ENCODE peak calls at places on chromosome 3, in ten cellular contexts. One of them, this sample, is unnamed. For H3K36me3, the result is how much of the 10 kb centered on the place peaks cover.

GRCh38 chr3:106261915-106262683 is 393.3 kb upstream of the CBLB start:
- DNase-seq in lung: no peak
- DNase-seq in spleen: no peak
- DNase-seq in BJ: peak
- DNase-seq in Panc1: no peak
- DNase-seq in hepatocyte: no peak
- DNase-seq in sigmoid colon: no peak
- DNase-seq in breast epithelium: no peak
- DNase-seq in PC-3: no peak
- DNase-seq in bronchial epithelial cell: no peak
- DNase-seq in this sample: peak

GRCh38 chr3:142274908-142275307 is 49.5 kb upstream of the GK5 start:
- DNase-seq in BJ: no peak
- DNase-seq in hepatocyte: no peak
- DNase-seq in Panc1: no peak
- DNase-seq in lung: no peak
- DNase-seq in bronchial epithelial cell: no peak
- DNase-seq in PC-3: no peak
- DNase-seq in spleen: no peak
- DNase-seq in breast epithelium: no peak
- DNase-seq in sigmoid colon: no peak
- DNase-seq in this sample: no peak

GRCh38 chr3:75768303-75769017 is 16.9 kb downstream of the ZNF717 start:
- DNase-seq in lung: no peak
- DNase-seq in PC-3: no peak
- DNase-seq in breast epithelium: no peak
- DNase-seq in Panc1: no peak
- DNase-seq in BJ: no peak
- DNase-seq in spleen: no peak
- DNase-seq in sigmoid colon: no peak
- DNase-seq in hepatocyte: no peak
- DNase-seq in bronchial epithelial cell: no peak
- DNase-seq in this sample: no peak

GRCh38 chr3:57557088-57557537 is 1.0 kb downstream of the PDE12 start:
- DNase-seq in spleen: no peak
- DNase-seq in bronchial epithelial cell: peak
- DNase-seq in PC-3: peak
- DNase-seq in BJ: no peak
- DNase-seq in hepatocyte: peak
- DNase-seq in lung: peak
- DNase-seq in Panc1: no peak
- DNase-seq in sigmoid colon: no peak
- DNase-seq in breast epithelium: no peak
- DNase-seq in this sample: peak

GRCh38 chr3:89948008-89948407 is 840.6 kb downstream of the EPHA3 start:
- DNase-seq in lung: no peak
- DNase-seq in BJ: no peak
- DNase-seq in spleen: no peak
- DNase-seq in Panc1: no peak
- DNase-seq in sigmoid colon: no peak
- DNase-seq in PC-3: no peak
- DNase-seq in bronchial epithelial cell: no peak
- DNase-seq in hepatocyte: no peak
- DNase-seq in breast epithelium: no peak
- DNase-seq in this sample: no peak

GRCh38 chr3:69938061-69938460 is 61.5 kb upstream of the SAMMSON start:
- DNase-seq in BJ: no peak
- DNase-seq in Panc1: no peak
- DNase-seq in spleen: no peak
- DNase-seq in sigmoid colon: no peak
- DNase-seq in lung: no peak
- DNase-seq in breast epithelium: no peak
- DNase-seq in hepatocyte: no peak
- DNase-seq in PC-3: no peak
- DNase-seq in bronchial epithelial cell: no peak
- DNase-seq in this sample: no peak

GRCh38 chr3:46895204-46895660 is 17.7 kb downstream of the PTH1R start:
- DNase-seq in sigmoid colon: peak
- DNase-seq in lung: peak
- DNase-seq in BJ: no peak
- DNase-seq in hepatocyte: peak
- DNase-seq in bronchial epithelial cell: peak
- DNase-seq in spleen: peak
- DNase-seq in PC-3: peak
- DNase-seq in breast epithelium: peak
- DNase-seq in Panc1: peak
- DNase-seq in this sample: peak

GRCh38 chr3:11118181-11118682 is 36.1 kb upstream of the HRH1 start:
- DNase-seq in spleen: no peak
- DNase-seq in BJ: no peak
- DNase-seq in bronchial epithelial cell: peak
- DNase-seq in breast epithelium: no peak
- DNase-seq in lung: no peak
- DNase-seq in PC-3: no peak
- DNase-seq in Panc1: no peak
- DNase-seq in sigmoid colon: no peak
- DNase-seq in hepatocyte: no peak
- DNase-seq in this sample: peak

GRCh38 chr3:110528305-110529121 is 543.1 kb upstream of the NECTIN3 start:
- DNase-seq in sigmoid colon: no peak
- DNase-seq in lung: no peak
- DNase-seq in hepatocyte: no peak
- DNase-seq in spleen: no peak
- DNase-seq in breast epithelium: no peak
- DNase-seq in bronchial epithelial cell: no peak
- DNase-seq in BJ: no peak
- DNase-seq in Panc1: no peak
- DNase-seq in PC-3: no peak
- DNase-seq in this sample: no peak

GRCh38 chr3:54836876-54837275 is 91.0 kb downstream of the LRTM1 start:
- DNase-seq in lung: no peak
- DNase-seq in BJ: no peak
- DNase-seq in sigmoid colon: no peak
- DNase-seq in breast epithelium: no peak
- DNase-seq in PC-3: no peak
- DNase-seq in hepatocyte: peak
- DNase-seq in spleen: no peak
- DNase-seq in bronchial epithelial cell: no peak
- DNase-seq in Panc1: no peak
- DNase-seq in this sample: no peak

GRCh38 chr3:69568926-69569325 is 170.3 kb upstream of the MITF start:
- DNase-seq in BJ: peak
- DNase-seq in hepatocyte: no peak
- DNase-seq in sigmoid colon: no peak
- DNase-seq in lung: no peak
- DNase-seq in spleen: no peak
- DNase-seq in Panc1: no peak
- DNase-seq in bronchial epithelial cell: no peak
- DNase-seq in PC-3: no peak
- DNase-seq in breast epithelium: no peak
- DNase-seq in this sample: peak

GRCh38 chr3:98893740-98894139 is 7.8 kb downstream of the DCBLD2 start:
- DNase-seq in spleen: no peak
- DNase-seq in BJ: no peak
- DNase-seq in Panc1: no peak
- DNase-seq in lung: no peak
- DNase-seq in hepatocyte: no peak
- DNase-seq in breast epithelium: no peak
- DNase-seq in bronchial epithelial cell: no peak
- DNase-seq in PC-3: no peak
- DNase-seq in sigmoid colon: no peak
- DNase-seq in this sample: no peak

GRCh38 chr3:98890960-98891910 is 10.3 kb downstream of the DCBLD2 start:
- DNase-seq in sigmoid colon: no peak
- DNase-seq in breast epithelium: no peak
- DNase-seq in bronchial epithelial cell: no peak
- DNase-seq in Panc1: no peak
- DNase-seq in PC-3: no peak
- DNase-seq in BJ: no peak
- DNase-seq in hepatocyte: no peak
- DNase-seq in lung: no peak
- DNase-seq in spleen: no peak
- DNase-seq in this sample: no peak

GRCh38 chr3:98897701-98898100 is 3.8 kb downstream of the DCBLD2 start:
- DNase-seq in lung: no peak
- DNase-seq in spleen: no peak
- DNase-seq in Panc1: no peak
- DNase-seq in hepatocyte: no peak
- DNase-seq in bronchial epithelial cell: no peak
- DNase-seq in breast epithelium: no peak
- DNase-seq in BJ: no peak
- DNase-seq in sigmoid colon: no peak
- DNase-seq in PC-3: no peak
- DNase-seq in this sample: no peak

GRCh38 chr3:98892263-98892662 is 9.2 kb downstream of the DCBLD2 start:
- DNase-seq in BJ: no peak
- DNase-seq in spleen: no peak
- DNase-seq in bronchial epithelial cell: no peak
- DNase-seq in hepatocyte: no peak
- DNase-seq in sigmoid colon: no peak
- DNase-seq in breast epithelium: no peak
- DNase-seq in PC-3: no peak
- DNase-seq in lung: no peak
- DNase-seq in Panc1: no peak
- DNase-seq in this sample: no peak

GRCh38 chr3:98894791-98895576 is 6.5 kb downstream of the DCBLD2 start:
- DNase-seq in spleen: no peak
- DNase-seq in BJ: no peak
- DNase-seq in hepatocyte: no peak
- DNase-seq in Panc1: no peak
- DNase-seq in bronchial epithelial cell: no peak
- DNase-seq in breast epithelium: no peak
- DNase-seq in sigmoid colon: no peak
- DNase-seq in lung: no peak
- DNase-seq in PC-3: no peak
- DNase-seq in this sample: no peak
- H3K4me3 ChIP-seq in spleen: no peak
- H3K4me3 ChIP-seq in BJ: no peak
- H3K4me3 ChIP-seq in hepatocyte: no peak
- H3K4me3 ChIP-seq in Panc1: no peak
- H3K4me3 ChIP-seq in bronchial epithelial cell: no peak
- H3K4me3 ChIP-seq in breast epithelium: no peak
- H3K4me3 ChIP-seq in sigmoid colon: no peak
- H3K4me3 ChIP-seq in lung: no peak
- H3K4me3 ChIP-seq in PC-3: peak
- H3K4me3 ChIP-seq in this sample: peak

GRCh38 chr3:73055583-73056364 is 5.7 kb upstream of the EBLN2 start:
- DNase-seq in breast epithelium: no peak
- DNase-seq in PC-3: peak
- DNase-seq in lung: no peak
- DNase-seq in Panc1: no peak
- DNase-seq in spleen: no peak
- DNase-seq in sigmoid colon: no peak
- DNase-seq in hepatocyte: no peak
- DNase-seq in BJ: no peak
- DNase-seq in bronchial epithelial cell: peak
- DNase-seq in this sample: no peak

GRCh38 chr3:73061416-73061815 is at the start of gene EBLN2:
- DNase-seq in bronchial epithelial cell: no peak
- DNase-seq in sigmoid colon: no peak
- DNase-seq in lung: no peak
- DNase-seq in BJ: no peak
- DNase-seq in hepatocyte: no peak
- DNase-seq in Panc1: no peak
- DNase-seq in spleen: no peak
- DNase-seq in breast epithelium: no peak
- DNase-seq in PC-3: no peak
- DNase-seq in this sample: no peak

GRCh38 chr3:73056365-73057150 is 4.9 kb upstream of the EBLN2 start:
- DNase-seq in sigmoid colon: no peak
- DNase-seq in Panc1: peak
- DNase-seq in PC-3: peak
- DNase-seq in lung: no peak
- DNase-seq in spleen: no peak
- DNase-seq in bronchial epithelial cell: peak
- DNase-seq in breast epithelium: no peak
- DNase-seq in hepatocyte: peak
- DNase-seq in BJ: no peak
- DNase-seq in this sample: no peak

DNA sequence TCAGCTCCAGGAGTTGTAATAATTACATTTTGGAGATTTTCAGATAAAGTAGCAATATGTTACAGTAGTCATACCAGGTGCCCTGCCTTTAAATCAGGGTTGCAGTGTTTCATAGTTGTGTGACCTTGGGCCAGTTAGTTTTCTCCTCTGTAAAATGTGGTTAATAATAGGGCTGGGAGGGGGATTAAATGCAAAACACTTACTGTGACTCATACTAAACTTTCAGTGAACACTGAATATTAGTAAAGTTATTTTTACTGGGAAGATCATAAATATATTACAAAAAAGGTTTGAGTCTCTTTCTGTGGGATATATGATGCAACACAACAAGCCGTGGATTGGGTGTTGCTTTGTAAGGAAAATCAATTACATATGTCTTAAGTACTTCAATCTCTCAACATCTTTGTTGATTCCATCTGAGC is 1.1 kb upstream of the EBLN2 start:
- DNase-seq in bronchial epithelial cell: no peak
- DNase-seq in PC-3: no peak
- DNase-seq in spleen: no peak
- DNase-seq in breast epithelium: no peak
- DNase-seq in lung: no peak
- DNase-seq in hepatocyte: no peak
- DNase-seq in sigmoid colon: no peak
- DNase-seq in BJ: peak
- DNase-seq in Panc1: no peak
- DNase-seq in this sample: no peak
- H3K36me3 ChIP-seq in bronchial epithelial cell: under half
- H3K36me3 ChIP-seq in PC-3: under half
- H3K36me3 ChIP-seq in spleen: half or more
- H3K36me3 ChIP-seq in breast epithelium: under half
- H3K36me3 ChIP-seq in lung: under half
- H3K36me3 ChIP-seq in hepatocyte: under half
- H3K36me3 ChIP-seq in sigmoid colon: under half
- H3K36me3 ChIP-seq in BJ: under half
- H3K36me3 ChIP-seq in Panc1: under half
- H3K36me3 ChIP-seq in this sample: under half

DNA sequence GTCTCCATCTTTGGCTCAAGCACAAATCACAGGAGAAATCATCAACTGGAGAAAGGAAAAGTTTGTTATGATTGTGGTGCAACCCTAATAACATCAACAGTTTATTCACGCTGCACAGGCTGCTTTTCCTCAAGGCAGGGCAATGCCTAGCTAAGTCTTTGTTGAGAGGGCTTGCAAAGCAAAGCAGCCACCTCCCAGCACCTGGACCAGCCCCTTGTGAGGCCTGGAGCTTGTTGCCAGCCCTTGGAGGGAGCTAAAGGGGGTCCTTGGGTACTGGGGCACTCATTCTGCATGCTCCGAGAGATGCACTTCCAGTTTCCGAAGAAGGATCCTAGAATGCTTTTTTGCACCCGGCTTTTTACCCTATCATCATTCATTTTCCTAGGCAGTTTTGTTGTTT is 288.2 kb downstream of the CLSTN2 start:
- DNase-seq in hepatocyte: no peak
- DNase-seq in sigmoid colon: no peak
- DNase-seq in Panc1: no peak
- DNase-seq in lung: no peak
- DNase-seq in breast epithelium: no peak
- DNase-seq in PC-3: no peak
- DNase-seq in BJ: no peak
- DNase-seq in bronchial epithelial cell: no peak
- DNase-seq in spleen: no peak
- DNase-seq in this sample: no peak
- TF ChIP-seq CTCF in hepatocyte: no peak
- TF ChIP-seq CTCF in sigmoid colon: no peak
- TF ChIP-seq CTCF in Panc1: no peak
- TF ChIP-seq CTCF in lung: no peak
- TF ChIP-seq CTCF in breast epithelium: no peak
- TF ChIP-seq CTCF in PC-3: no peak
- TF ChIP-seq CTCF in BJ: no peak
- TF ChIP-seq CTCF in bronchial epithelial cell: no peak
- TF ChIP-seq CTCF in spleen: no peak
- TF ChIP-seq CTCF in this sample: no peak

GRCh38 chr3:194988495-194989165 is 282.3 kb downstream of the XXYLT1 start:
- DNase-seq in lung: no peak
- DNase-seq in PC-3: peak
- DNase-seq in bronchial epithelial cell: peak
- DNase-seq in Panc1: no peak
- DNase-seq in BJ: no peak
- DNase-seq in breast epithelium: peak
- DNase-seq in hepatocyte: no peak
- DNase-seq in spleen: no peak
- DNase-seq in sigmoid colon: no peak
- DNase-seq in this sample: no peak
- H3K4me3 ChIP-seq in lung: no peak
- H3K4me3 ChIP-seq in PC-3: no peak
- H3K4me3 ChIP-seq in bronchial epithelial cell: no peak
- H3K4me3 ChIP-seq in Panc1: no peak
- H3K4me3 ChIP-seq in BJ: no peak
- H3K4me3 ChIP-seq in breast epithelium: no peak
- H3K4me3 ChIP-seq in hepatocyte: no peak
- H3K4me3 ChIP-seq in spleen: no peak
- H3K4me3 ChIP-seq in sigmoid colon: no peak
- H3K4me3 ChIP-seq in this sample: no peak